ENCODE peak calls at places on chromosomes 6 and 20, in five cellular contexts. X is spleen, I is fibroblast of lung, B is HAP-1, M is mammary epithelial cell. K is an unnamed sample. For H3K27me3, the result is how much of the 10 kb centered on the place peaks cover.

GRCh38 chr6:146028250-146028789 is 542 bp upstream of the GRM1 start:
- DNase-seq in M (peak), I (peak), X (peak), B (no peak), K (peak)

GRCh38 chr6:165782124-165782523 is 119.1 kb upstream of the PDE10A start:
- DNase-seq in X (no peak), M (no peak), B (no peak), I (no peak), K (no peak)

GRCh38 chr6:30493643-30494250 is 4.4 kb downstream of the HLA-E start:
- DNase-seq in B (no peak), X (peak), M (no peak), I (no peak), K (no peak)

GRCh38 chr6:113723182-113723581 is 134.0 kb upstream of the MARCKS start:
- DNase-seq in M (no peak), X (no peak), I (no peak), B (no peak), K (peak)

GRCh38 chr20:13736792-13737191 is 47.9 kb downstream of the ESF1 start:
- DNase-seq in X (no peak), I (peak), B (no peak), M (no peak), K (peak)

GRCh38 chr20:37882961-37883712 is 19.8 kb upstream of the VSTM2L start:
- DNase-seq in M (no peak), I (no peak), B (no peak), X (no peak), K (no peak)

GRCh38 chr6:51352506-51353029 is 533.9 kb downstream of the TFAP2B start:
- DNase-seq in X (no peak), I (no peak), B (no peak), M (no peak), K (no peak)

GRCh38 chr6:23601811-23602340 is 524.1 kb upstream of the NRSN1 start:
- DNase-seq in I (no peak), B (no peak), X (no peak), M (no peak), K (no peak)

GRCh38 chr20:5918856-5919633 is 31.3 kb downstream of the TRMT6 start:
- DNase-seq in X (no peak), M (peak), I (peak), B (no peak), K (no peak)

GRCh38 chr6:45966340-45966739 is 49.3 kb downstream of the CLIC5 start:
- DNase-seq in M (no peak), X (no peak), I (peak), B (no peak), K (no peak)

GRCh38 chr6:51494342-51494741 is 593.1 kb downstream of the PKHD1 start:
- DNase-seq in B (no peak), X (no peak), I (no peak), M (no peak), K (no peak)

GRCh38 chr6:35449287-35449881 is 2.8 kb upstream of the FANCE start:
- DNase-seq in X (no peak), M (peak), B (peak), I (peak), K (peak)

GRCh38 chr20:39029324-39029820 is 67.2 kb downstream of the DHX35 start:
- DNase-seq in X (no peak), B (no peak), M (peak), I (no peak), K (no peak)

GRCh38 chr6:51608383-51608782 is 479.0 kb downstream of the PKHD1 start:
- DNase-seq in X (no peak), M (no peak), I (no peak), B (no peak), K (no peak)

GRCh38 chr20:64051532-64052325 is 2.3 kb upstream of the SOX18 start:
- DNase-seq in B (no peak), X (peak), M (no peak), I (no peak), K (no peak)

GRCh38 chr20:49642808-49643207 is 70.9 kb downstream of the B4GALT5 start:
- DNase-seq in I (no peak), M (no peak), X (no peak), B (no peak), K (no peak)

GRCh38 chr20:6909608-6910007 is 142.1 kb downstream of the BMP2 start:
- DNase-seq in I (no peak), B (no peak), M (peak), X (no peak), K (no peak)

GRCh38 chr6:36642913-36643817 is 35.3 kb upstream of the CDKN1A start:
- DNase-seq in B (no peak), I (peak), M (peak), X (no peak), K (peak)

GRCh38 chr6:148414836-148415235 is 72.2 kb downstream of the SASH1 start:
- DNase-seq in I (peak), B (no peak), X (no peak), M (peak), K (peak)

GRCh38 chr6:1494671-1495070 is 105.3 kb downstream of the FOXF2 start:
- DNase-seq in I (no peak), B (no peak), M (no peak), X (no peak), K (no peak)

GRCh38 chr6:150567823-150568383 is 31.8 kb upstream of the PLEKHG1 start:
- DNase-seq in X (no peak), I (peak), B (peak), M (peak), K (peak)

GRCh38 chr20:41334452-41335421 is 5.9 kb upstream of the LPIN3 start:
- DNase-seq in M (no peak), X (no peak), B (no peak), I (no peak), K (no peak)

GRCh38 chr20:51373713-51374481 is 168.6 kb downstream of the NFATC2 start:
- DNase-seq in M (no peak), X (peak), I (peak), B (no peak), K (peak)

GRCh38 chr6:54879188-54879985 is 32.8 kb downstream of the FAM83B start:
- DNase-seq in M (peak), X (no peak), I (no peak), B (peak), K (no peak)

GRCh38 chr20:9617940-9618339 is 103.5 kb downstream of the LAMP5 start:
- DNase-seq in X (no peak), I (peak), B (no peak), M (peak), K (peak)

GRCh38 chr20:36202891-36203338 is 33.4 kb upstream of the AAR2 start:
- DNase-seq in X (peak), B (peak), I (peak), M (peak), K (peak)

GRCh38 chr6:31764239-31764638 is 1.8 kb downstream of the SAPCD1 start:
- DNase-seq in X (peak), I (no peak), M (no peak), B (no peak), K (no peak)

GRCh38 chr20:33732166-33732970 is 572 bp downstream of the ZNF341 start:
- DNase-seq in I (peak), M (peak), X (peak), B (peak), K (no peak)

GRCh38 chr20:60381643-60382400 is 423.6 kb downstream of the CDH26 start:
- DNase-seq in M (no peak), B (no peak), I (peak), X (no peak), K (no peak)

GRCh38 chr6:11043961-11044711 is at the start of gene ELOVL2:
- DNase-seq in X (no peak), M (no peak), I (peak), B (peak), K (peak)

GRCh38 chr20:16595376-16595775 is 22.1 kb upstream of the KIF16B start:
- DNase-seq in B (no peak), I (no peak), M (no peak), X (no peak), K (no peak)

GRCh38 chr20:3729811-3730550 is 2.5 kb upstream of the HSPA12B start:
- DNase-seq in M (no peak), X (peak), I (no peak), B (no peak), K (no peak)
- H3K27me3 ChIP-seq in M (under half), X (half or more), I (under half), B (under half), K (under half)

GRCh38 chr6:125793280-125793679 is 2.5 kb downstream of the NCOA7 start:
- DNase-seq in M (no peak), X (no peak), I (no peak), B (no peak), K (no peak)
- H3K4me3 ChIP-seq in M (no peak), X (no peak), I (peak), B (no peak), K (no peak)

GRCh38 chr20:661474-662288 is 8.7 kb upstream of the SRXN1 start:
- DNase-seq in B (no peak), M (peak), I (no peak), X (peak), K (no peak)

GRCh38 chr20:664151-664550 is 11.2 kb upstream of the SRXN1 start:
- DNase-seq in X (peak), B (no peak), M (no peak), I (no peak), K (no peak)

GRCh38 chr20:663315-664090 is 10.5 kb upstream of the SRXN1 start:
- DNase-seq in I (peak), X (peak), M (peak), B (no peak), K (peak)

GRCh38 chr20:664576-664975 is 11.0 kb downstream of the SCRT2 start:
- DNase-seq in I (no peak), X (no peak), M (no peak), B (no peak), K (no peak)

DNA sequence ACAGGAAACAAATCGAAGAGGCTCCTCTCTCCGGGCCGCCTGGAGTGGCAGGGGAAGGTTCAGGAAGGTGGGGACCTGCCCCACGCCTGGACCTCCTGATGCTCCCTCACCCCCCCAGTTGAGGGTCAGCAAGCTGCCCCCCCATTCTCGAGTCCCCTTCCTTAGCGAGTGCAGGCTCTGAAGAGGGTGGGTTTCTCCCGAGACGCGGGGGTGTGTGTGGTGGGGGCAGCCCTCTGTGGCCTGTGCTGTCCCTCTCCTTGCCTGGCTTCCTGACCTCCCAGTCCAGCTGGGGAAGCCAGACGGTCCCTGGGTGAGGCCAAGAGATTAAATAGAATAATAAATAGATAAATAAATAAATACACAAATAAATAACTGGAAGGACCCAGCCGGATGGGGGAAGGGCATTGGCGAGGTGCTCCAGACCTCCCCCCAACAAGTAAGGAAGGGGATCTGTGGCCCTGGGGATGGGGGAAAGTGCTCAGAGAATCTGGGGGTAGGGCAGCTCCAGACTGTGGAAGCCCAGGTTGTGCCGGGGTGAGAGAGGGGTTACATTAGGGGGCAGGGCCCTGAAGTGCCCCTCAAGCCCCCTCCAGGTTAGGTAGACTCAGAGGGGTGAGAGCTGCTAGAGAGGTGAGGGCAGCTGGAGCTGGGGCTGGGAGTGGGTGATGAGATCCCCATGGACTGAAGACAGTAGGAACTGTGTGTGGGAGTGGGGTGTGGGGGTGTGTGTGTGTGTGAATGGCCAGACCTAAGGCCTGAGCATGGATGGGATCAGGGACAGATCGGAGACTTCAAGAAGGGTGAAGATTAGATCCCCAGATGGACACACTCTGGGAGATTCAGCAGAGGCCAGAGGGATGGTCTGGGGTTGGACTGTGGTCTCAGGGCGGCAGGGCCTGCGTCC is 9.5 kb upstream of the SRXN1 start:
- DNase-seq in I (no peak), B (no peak), M (no peak), X (peak), K (no peak)
- H3K27me3 ChIP-seq in I (under half), B (under half), M (under half), X (half or more), K (under half)

DNA sequence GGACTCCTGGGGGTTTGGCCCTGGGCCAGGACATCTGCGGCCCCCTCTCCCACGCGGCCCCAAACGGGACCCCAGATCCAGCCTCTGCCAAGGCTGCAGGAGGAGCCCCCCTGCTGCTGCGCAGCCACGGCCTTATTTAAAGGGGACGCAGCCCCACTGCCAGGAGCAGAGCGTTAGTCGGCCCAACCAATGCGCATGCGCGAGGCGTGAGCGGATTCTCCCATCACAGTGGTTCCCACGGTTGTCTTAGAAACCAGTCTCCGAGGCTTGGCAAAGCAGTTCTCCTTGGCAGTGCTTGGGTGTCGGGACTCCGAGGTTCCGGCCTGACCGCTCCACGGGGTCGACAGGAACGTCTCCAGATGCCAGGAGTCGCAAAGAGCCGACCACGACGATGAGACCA is 288.3 kb upstream of the ZNF337 start:
- DNase-seq in B (no peak), X (peak), M (no peak), I (no peak), K (peak)
- H3K4me3 ChIP-seq in B (no peak), X (no peak), M (no peak), I (no peak), K (no peak)

GRCh38 chr20:46330831-46331371 is 22.6 kb upstream of the CDH22 start:
- DNase-seq in B (no peak), X (no peak), I (no peak), M (no peak), K (no peak)
- H3K27me3 ChIP-seq in B (under half), X (half or more), I (under half), M (under half), K (under half)

GRCh38 chr20:59064214-59064722 is 21.7 kb upstream of the PRELID3B start:
- DNase-seq in X (no peak), M (peak), B (peak), I (no peak), K (no peak)
- H3K4me3 ChIP-seq in X (no peak), M (no peak), B (no peak), I (no peak), K (no peak)

DNA sequence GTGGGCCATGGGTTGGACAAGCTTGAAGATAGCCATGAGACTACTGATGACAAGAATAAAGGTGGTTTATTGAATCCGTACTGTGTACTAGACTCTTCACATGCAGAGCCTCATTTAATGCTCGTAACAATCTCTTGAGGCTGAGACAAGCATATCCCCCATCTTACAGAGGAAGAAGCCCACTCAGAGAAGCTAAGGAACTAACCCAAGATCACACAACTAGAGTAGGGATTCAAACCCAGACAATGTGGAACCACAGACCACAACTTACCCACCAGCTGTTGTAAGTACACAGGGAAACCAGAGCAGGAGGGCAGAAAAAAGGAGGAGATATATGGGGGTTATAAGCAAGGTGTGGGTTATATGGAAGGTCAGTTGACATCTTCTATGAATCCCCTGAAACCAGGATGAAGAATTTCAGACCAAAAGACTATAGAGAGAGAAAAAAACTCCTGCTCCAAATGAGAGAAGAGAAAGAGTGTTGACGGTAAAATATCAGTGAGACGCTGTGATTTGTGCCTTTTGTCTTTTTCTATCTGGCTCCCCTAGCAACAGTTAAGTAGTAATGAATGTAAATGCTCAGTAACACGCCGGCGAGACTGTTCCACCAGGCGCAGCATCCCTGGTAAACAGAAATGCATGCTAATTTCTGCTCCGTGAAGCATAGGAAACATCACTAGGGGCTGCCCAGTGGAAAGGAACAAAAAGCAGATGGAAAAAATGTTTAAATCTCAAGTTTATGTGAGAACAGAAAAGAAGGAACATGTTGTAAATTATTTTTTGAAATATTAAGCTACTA is 80.1 kb upstream of the SLC22A16 start:
- DNase-seq in B (no peak), X (no peak), M (no peak), I (no peak), K (no peak)
- H3K27me3 ChIP-seq in B (under half), X (under half), M (under half), I (under half), K (under half)

GRCh38 chr6:2855061-2855519 is 13.4 kb upstream of the SERPINB1 start:
- DNase-seq in M (no peak), X (no peak), B (no peak), I (no peak), K (peak)
- H3K4me3 ChIP-seq in M (no peak), X (no peak), B (no peak), I (no peak), K (no peak)

DNA sequence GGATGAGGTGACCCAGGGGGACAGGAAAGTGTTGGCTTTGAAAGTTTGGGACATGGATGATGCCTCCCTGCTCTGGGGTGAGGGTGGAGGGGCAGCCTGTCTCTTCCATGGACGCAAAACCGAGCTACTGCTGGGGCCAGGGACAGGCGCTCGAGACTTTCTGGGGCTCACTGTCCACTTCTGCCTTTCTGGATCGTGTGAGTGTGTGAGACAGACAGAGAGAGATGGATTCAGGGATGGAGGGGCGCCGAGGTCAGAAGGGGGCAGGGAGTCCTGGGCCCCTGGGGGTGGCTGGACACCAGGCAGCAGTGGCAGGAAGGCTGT is 78.0 kb upstream of the GATA5 start:
- DNase-seq in B (no peak), M (no peak), I (no peak), X (no peak), K (no peak)
- H3K27me3 ChIP-seq in B (half or more), M (half or more), I (under half), X (half or more), K (under half)